ENCODE peak calls at places on chromosomes 4 and X, in ten cellular contexts. S is Ammon's horn; H is NB4; I is Daoy; X is activated naive CD8-positive, alpha-beta T cell treated with anti-CD3 and anti-CD28 coated beads, Interleukin-2, amount 10 ng/mL, durations not matched to agents 7 days and 5 days; B is HFFc6; P is AG20443; D is cerebellar cortex; T is activated naive CD4-positive, alpha-beta T cell treated with anti-CD3 and anti-CD28 coated beads, Interleukin-2, amount 10 ng/mL, durations not matched to agents 7 days and 5 days; J is astrocyte of the spinal cord. C is an unnamed sample.

GRCh38 chr4:98935633-98936032 is 6.7 kb upstream of the EIF4E start:
- DNase-seq in S (no peak), H (no peak), I (no peak), X (no peak), B (no peak), P (no peak), D (no peak), T (no peak), J (no peak), C (no peak)

GRCh38 chrX:108122748-108123147 is 31.2 kb downstream of the ATG4A start:
- DNase-seq in S (no peak), H (no peak), I (no peak), X (no peak), B (peak; percentile 11), P (peak; percentile 20), D (no peak), T (no peak), J (peak; percentile 23), C (no peak)

GRCh38 chr4:112302320-112303274 is 5.4 kb downstream of the ALPK1 start:
- DNase-seq in S (no peak), H (no peak), I (no peak), X (no peak), B (no peak), P (no peak), D (no peak), T (peak; percentile 51), J (no peak), C (no peak)

GRCh38 chrX:88660836-88661235 is 86.2 kb upstream of the CPXCR1 start:
- DNase-seq in S (no peak), H (no peak), I (no peak), X (no peak), B (no peak), P (no peak), D (no peak), T (no peak), J (no peak), C (no peak)

GRCh38 chr4:60034371-60034770 is 1165.8 kb upstream of the ADGRL3 start:
- DNase-seq in S (no peak), H (no peak), I (no peak), X (no peak), B (no peak), P (no peak), D (no peak), T (no peak), J (no peak), C (no peak)

GRCh38 chrX:40893251-40893910 is 158.0 kb upstream of the MED14 start:
- DNase-seq in S (no peak), H (no peak), I (no peak), X (no peak), B (no peak), P (no peak), D (no peak), T (no peak), J (no peak), C (no peak)

GRCh38 chr4:13618212-13618806 is 9.2 kb downstream of the BOD1L1 start:
- DNase-seq in S (no peak), H (no peak), I (no peak), X (no peak), B (no peak), P (no peak), D (no peak), T (no peak), J (no peak), C (no peak)

GRCh38 chr4:4409416-4410115 is 22.7 kb downstream of the NSG1 start:
- DNase-seq in S (no peak), H (no peak), I (no peak), X (no peak), B (no peak), P (no peak), D (no peak), T (no peak), J (no peak), C (no peak)

GRCh38 chr4:37892641-37893040 is 1.8 kb downstream of the TBC1D1 start:
- DNase-seq in S (peak; percentile 51), H (peak; percentile 59), I (no peak), X (peak; percentile 44), B (no peak), P (no peak), D (no peak), T (peak; percentile 55), J (no peak), C (no peak)

GRCh38 chr4:75702919-75703411 is 21.4 kb upstream of the USO1 start:
- DNase-seq in S (no peak), H (no peak), I (no peak), X (no peak), B (no peak), P (no peak), D (no peak), T (no peak), J (no peak), C (no peak)

GRCh38 chr4:2924765-2925301 is 38.4 kb downstream of the NOP14 start:
- DNase-seq in S (no peak), H (no peak), I (no peak), X (peak; percentile 15), B (no peak), P (no peak), D (peak; percentile 63), T (peak; percentile 10), J (no peak), C (no peak)

GRCh38 chr4:178296669-178297068 is 854.4 kb upstream of the AGA start:
- DNase-seq in S (no peak), H (no peak), I (no peak), X (no peak), B (no peak), P (no peak), D (no peak), T (no peak), J (no peak), C (no peak)

GRCh38 chr4:54657556-54658313 is at the start of gene KIT:
- DNase-seq in S (peak; percentile 40), H (peak; percentile 37), I (no peak), X (peak; percentile 37), B (no peak), P (peak; percentile 76), D (no peak), T (peak; percentile 34), J (peak; percentile 38), C (peak; percentile 37)

GRCh38 chrX:130746709-130747347 is 156.2 kb downstream of the ENOX2 start:
- DNase-seq in S (no peak), H (no peak), I (no peak), X (no peak), B (peak; percentile 25), P (peak; percentile 39), D (no peak), T (no peak), J (no peak), C (no peak)

GRCh38 chr4:184104419-184105101 is 113.1 kb downstream of the ENPP6 start:
- DNase-seq in S (no peak), H (no peak), I (no peak), X (no peak), B (no peak), P (no peak), D (no peak), T (no peak), J (no peak), C (no peak)

GRCh38 chrX:30971761-30972603 is 82.9 kb upstream of the TAB3 start:
- DNase-seq in S (peak; percentile 24), H (peak; percentile 52), I (peak; percentile 35), X (no peak), B (peak; percentile 18), P (peak; percentile 55), D (peak; percentile 37), T (peak; percentile 26), J (peak; percentile 51), C (peak; percentile 0)

GRCh38 chrX:135421537-135421931 is 210 bp upstream of the SMIM10L2A start:
- DNase-seq in S (peak; percentile 92), H (peak; percentile 86), I (peak; percentile 85), X (peak; percentile 92), B (no peak), P (peak; percentile 76), D (peak; percentile 69), T (peak; percentile 91), J (peak; percentile 58), C (peak; percentile 86)

GRCh38 chr4:141395246-141395830 is 174.6 kb downstream of the ZNF330 start:
- DNase-seq in S (no peak), H (no peak), I (no peak), X (no peak), B (peak; percentile 9), P (no peak), D (no peak), T (no peak), J (no peak), C (no peak)